ENCODE peak calls at places on chromosomes 4 and X, in four cellular contexts. W, R, J and L are unnamed samples.

GRCh38 chr4:8260656-8261111 is 8.9 kb upstream of the HTRA3 start:
- DNase-seq in W (no peak), R (peak; percentile 26), J (peak; percentile 39), L (no peak)

GRCh38 chrX:155535866-155536265 is 76.9 kb downstream of the TMLHE start:
- DNase-seq in W (no peak), R (no peak), J (no peak), L (no peak)

GRCh38 chr4:177064724-177065394 is 244.8 kb upstream of the NEIL3 start:
- DNase-seq in W (no peak), R (no peak), J (no peak), L (no peak)

GRCh38 chrX:53481093-53481492 is 46.9 kb upstream of the HSD17B10 start:
- DNase-seq in W (peak; percentile 6), R (no peak), J (no peak), L (peak; percentile 1)

GRCh38 chrX:140765043-140765784 is 55.7 kb downstream of the LINC00632 start:
- DNase-seq in W (peak; percentile 2), R (no peak), J (peak; percentile 36), L (no peak)

GRCh38 chr4:89765966-89766365 is 71.0 kb downstream of the SNCA start:
- DNase-seq in W (no peak), R (no peak), J (no peak), L (no peak)

GRCh38 chrX:94908648-94909047 is 1234.6 kb downstream of the FAM133A start:
- DNase-seq in W (no peak), R (no peak), J (no peak), L (no peak)

GRCh38 chr4:80963051-80963450 is 67.5 kb upstream of the BMP3 start:
- DNase-seq in W (no peak), R (no peak), J (no peak), L (no peak)

GRCh38 chr4:5957091-5957490 is 61.1 kb downstream of the C4orf50 start:
- DNase-seq in W (no peak), R (no peak), J (no peak), L (no peak)

GRCh38 chr4:111666826-111667360 is 478.4 kb upstream of the FAM241A start:
- DNase-seq in W (no peak), R (no peak), J (no peak), L (no peak)

GRCh38 chr4:48642421-48643144 is 137.5 kb downstream of the FRYL start:
- DNase-seq in W (no peak), R (no peak), J (no peak), L (no peak)

GRCh38 chr4:17788956-17789355 is 7.5 kb upstream of the FAM184B start:
- DNase-seq in W (no peak), R (no peak), J (no peak), L (no peak)

GRCh38 chrX:46380148-46380752 is 165.0 kb downstream of the ZNF674 start:
- DNase-seq in W (no peak), R (no peak), J (no peak), L (no peak)

GRCh38 chrX:54891573-54891972 is 29.1 kb upstream of the TRO start:
- DNase-seq in W (peak; percentile 7), R (peak; percentile 0), J (peak; percentile 41), L (peak; percentile 14)

GRCh38 chrX:69951756-69952155 is 98.0 kb downstream of the AWAT2 start:
- DNase-seq in W (no peak), R (no peak), J (no peak), L (no peak)

GRCh38 chr4:90127223-90127705 is at the start of gene CCSER1:
- DNase-seq in W (peak; percentile 45), R (peak; percentile 81), J (peak; percentile 78), L (peak; percentile 7)

GRCh38 chr4:8574796-8575370 is 5.3 kb upstream of the GPR78 start:
- DNase-seq in W (no peak), R (no peak), J (no peak), L (no peak)

GRCh38 chr4:9970399-9971011 is 50.8 kb downstream of the SLC2A9 start:
- DNase-seq in W (no peak), R (no peak), J (no peak), L (no peak)

GRCh38 chr4:150743564-150744342 is 161.8 kb downstream of the MAB21L2 start:
- DNase-seq in W (no peak), R (no peak), J (no peak), L (no peak)

GRCh38 chrX:81414630-81415029 is 212.7 kb downstream of the SH3BGRL start:
- DNase-seq in W (no peak), R (no peak), J (no peak), L (no peak)

GRCh38 chr4:84379881-84380618 is 119.0 kb downstream of the NKX6-1 start:
- DNase-seq in W (no peak), R (no peak), J (no peak), L (no peak)

GRCh38 chrX:41909068-41909467 is 14.3 kb downstream of the CASK start:
- DNase-seq in W (no peak), R (no peak), J (no peak), L (no peak)

GRCh38 chrX:10126044-10126443 is 30.7 kb upstream of the CLCN4 start:
- DNase-seq in W (no peak), R (no peak), J (no peak), L (no peak)

GRCh38 chrX:130105226-130105625 is 5.1 kb downstream of the ELF4 start:
- DNase-seq in W (no peak), R (no peak), J (no peak), L (no peak)

GRCh38 chr4:22348410-22348809 is 167.5 kb downstream of the ADGRA3 start:
- DNase-seq in W (no peak), R (no peak), J (no peak), L (no peak)

GRCh38 chrX:13387656-13388421 is 68.0 kb upstream of the ATXN3L start:
- DNase-seq in W (peak; percentile 3), R (no peak), J (no peak), L (no peak)

GRCh38 chr4:71266090-71266794 is 72.6 kb upstream of the SLC4A4 start:
- DNase-seq in W (no peak), R (no peak), J (no peak), L (no peak)

GRCh38 chrX:68632491-68632890 is 15.0 kb upstream of the STARD8 start:
- DNase-seq in W (no peak), R (no peak), J (no peak), L (no peak)